ENCODE peak calls at places on chromosomes 2 and 18, in four cellular contexts. Z is K562, S is GM12891, L is GM12878. D is an unnamed sample.

GRCh38 chr2:113061896-113062770 is 3.1 kb downstream of the IL36RN start:
- DNase-seq in L (no peak), Z (no peak), S (no peak), D (no peak)

GRCh38 chr2:156896294-156896693 is 361.2 kb upstream of the GALNT5 start:
- DNase-seq in L (peak), Z (no peak), S (no peak), D (no peak)

GRCh38 chr18:26471027-26471426 is 77.3 kb downstream of the KCTD1 start:
- DNase-seq in Z (no peak), S (no peak), L (no peak), D (no peak)

GRCh38 chr18:814300-815084 is 2.5 kb upstream of the YES1 start:
- DNase-seq in S (no peak), L (no peak), Z (peak), D (no peak)

GRCh38 chr2:217223222-217223930 is 363.5 kb upstream of the TNP1 start:
- DNase-seq in S (no peak), Z (no peak), L (peak), D (peak)

GRCh38 chr2:112709703-112710102 is 11.1 kb upstream of the NT5DC4 start:
- DNase-seq in L (no peak), Z (no peak), S (no peak), D (no peak)

GRCh38 chr2:189999661-190000060 is 62.9 kb downstream of the MSTN start:
- DNase-seq in L (no peak), Z (no peak), S (no peak), D (no peak)

GRCh38 chr2:180761224-180761623 is 219.2 kb upstream of the UBE2E3 start:
- DNase-seq in L (no peak), S (no peak), Z (no peak), D (no peak)

GRCh38 chr2:69177063-69177771 is 164.2 kb downstream of the ANTXR1 start:
- DNase-seq in L (no peak), Z (peak), S (no peak), D (peak)

GRCh38 chr2:2743164-2743571 is 412.1 kb upstream of the MYT1L start:
- DNase-seq in Z (no peak), L (no peak), S (no peak), D (no peak)

GRCh38 chr2:2564300-2565085 is 233.4 kb upstream of the MYT1L start:
- DNase-seq in S (no peak), Z (no peak), L (no peak), D (no peak)

GRCh38 chr2:234245945-234246344 is 195.4 kb downstream of the SPP2 start:
- DNase-seq in Z (no peak), L (no peak), S (no peak), D (no peak)

GRCh38 chr2:162297925-162298552 is 20.4 kb downstream of the IFIH1 start:
- DNase-seq in L (no peak), S (no peak), Z (peak), D (no peak)

DNA sequence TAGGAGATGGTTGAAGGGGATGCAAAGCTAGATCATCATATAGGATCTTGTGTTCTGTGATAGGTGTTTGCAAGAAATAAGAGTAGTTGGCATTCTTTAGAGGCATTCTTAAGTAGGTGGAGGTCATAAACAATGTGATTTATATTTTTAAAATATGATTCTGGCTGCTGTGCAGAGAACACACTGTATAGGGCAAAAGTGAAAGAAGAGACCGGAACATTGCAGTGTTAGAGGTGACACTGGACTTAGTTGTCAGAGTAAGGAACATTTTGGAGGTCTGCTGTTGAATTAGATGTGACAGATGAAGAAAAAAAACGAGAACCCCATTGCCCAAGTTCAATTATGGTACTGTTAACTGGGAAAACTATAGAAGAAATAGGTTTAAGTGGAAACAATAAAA is 37.7 kb downstream of the HAT1 start:
- DNase-seq in Z (no peak), S (no peak), L (no peak), D (no peak)
- TF ChIP-seq SPI1 in Z (no peak), S (no peak), L (no peak), D (no peak)

GRCh38 chr18:66894851-66895250 is 291.0 kb upstream of the CDH19 start:
- DNase-seq in S (no peak), L (no peak), Z (no peak), D (no peak)
- TF ChIP-seq SPI1 in S (no peak), L (no peak), Z (no peak), D (no peak)

DNA sequence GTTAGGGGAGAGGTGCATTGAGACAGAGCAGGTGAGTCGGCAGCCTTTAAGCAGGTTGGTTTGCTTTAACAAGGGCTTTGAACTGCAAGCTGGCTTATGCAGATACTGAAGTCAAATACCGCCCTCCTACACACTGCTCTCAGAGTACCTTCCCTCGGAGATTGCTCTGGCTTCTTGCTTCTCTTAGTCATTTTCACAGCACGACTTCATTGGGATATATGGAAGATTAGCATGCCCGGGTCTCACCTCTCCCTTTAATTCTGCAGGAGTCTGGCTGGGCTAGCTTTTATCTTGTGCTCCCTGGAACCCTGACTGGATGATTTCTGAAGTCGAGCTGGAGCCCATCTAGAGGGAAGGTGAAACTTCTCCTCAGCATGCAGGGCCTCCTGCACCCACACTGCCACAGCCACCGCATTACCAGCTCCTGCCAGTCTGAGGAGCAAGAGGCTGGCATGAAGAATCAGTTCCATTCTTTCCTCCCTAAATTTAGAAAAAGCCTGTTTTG is 395.5 kb upstream of the HNRNPA3 start:
- DNase-seq in L (no peak), Z (no peak), S (no peak), D (no peak)
- TF ChIP-seq SPI1 in L (no peak), Z (no peak), S (no peak), D (no peak)

DNA sequence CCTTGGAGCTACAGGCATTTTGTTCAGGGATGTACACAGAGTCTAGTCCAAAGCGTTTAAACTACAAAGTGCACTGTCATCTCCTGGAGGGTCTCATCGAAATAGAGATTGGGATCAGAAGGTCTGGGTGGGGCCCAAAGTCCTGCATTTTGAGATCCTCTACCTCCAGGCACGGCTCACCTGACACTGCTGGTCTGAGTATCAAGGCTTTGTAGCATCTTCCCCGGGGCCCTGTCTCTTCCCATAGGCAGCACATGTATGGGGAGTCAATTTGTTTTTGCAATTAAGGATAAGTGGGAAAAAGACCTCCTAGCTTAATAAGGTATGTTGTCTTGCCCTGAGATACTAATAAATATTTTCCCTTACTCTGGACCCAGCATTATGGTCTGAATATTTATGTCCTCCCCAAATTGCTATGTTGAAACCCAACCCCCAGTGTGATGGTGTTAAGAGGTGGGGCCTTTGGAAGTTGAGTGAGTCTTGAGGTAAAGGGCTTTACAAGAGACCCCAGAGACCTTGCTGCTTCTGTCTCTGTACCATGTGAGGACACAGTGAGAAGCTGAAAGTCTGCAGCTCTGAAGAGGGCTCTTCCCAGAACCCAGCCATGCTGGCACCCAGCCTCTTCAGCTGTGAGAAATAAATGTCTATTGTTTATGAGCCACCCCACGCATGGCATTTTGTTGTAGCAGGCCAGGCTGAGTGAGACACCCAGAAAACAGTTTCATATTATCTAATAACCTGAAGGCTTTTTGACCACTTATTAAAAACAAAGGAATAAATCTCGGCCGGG is 258.7 kb upstream of the HS6ST1 start:
- DNase-seq in L (no peak), S (no peak), Z (no peak), D (no peak)
- TF ChIP-seq SPI1 in L (no peak), S (no peak), Z (no peak), D (no peak)

GRCh38 chr2:10390369-10390801 is 57.7 kb downstream of the ODC1 start:
- DNase-seq in S (no peak), Z (no peak), L (no peak), D (peak)
- TF ChIP-seq SPI1 in S (peak), Z (peak), L (peak), D (peak)

DNA sequence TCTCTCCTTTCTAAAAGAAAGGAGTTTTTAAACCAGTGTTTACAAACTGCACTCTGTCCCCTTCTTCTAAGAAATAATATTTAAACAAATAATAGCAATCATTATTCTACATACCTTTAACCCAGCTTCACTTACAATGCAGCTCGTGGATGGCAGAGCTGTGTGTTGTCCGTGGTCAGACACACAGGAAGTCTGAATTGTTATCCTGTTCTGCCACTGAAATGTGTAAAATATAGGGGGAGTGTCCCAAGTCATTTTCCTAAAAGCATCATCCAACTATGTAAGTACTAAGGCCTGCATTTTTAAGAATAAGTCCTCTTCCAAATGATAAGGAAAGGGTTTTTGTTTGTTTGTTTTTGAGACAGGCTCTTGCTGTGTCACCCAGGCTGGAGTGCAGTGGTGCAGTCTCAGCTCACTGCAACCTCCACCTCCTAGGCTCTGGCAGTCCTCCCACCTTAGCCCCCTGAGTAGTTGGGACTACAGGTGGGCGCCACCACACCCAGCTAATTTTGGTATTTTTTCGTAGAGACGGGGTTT is 2.7 kb upstream of the PPP4R1 start:
- DNase-seq in L (no peak), S (no peak), Z (no peak), D (no peak)
- TF ChIP-seq SPI1 in L (no peak), S (no peak), Z (no peak), D (no peak)

DNA sequence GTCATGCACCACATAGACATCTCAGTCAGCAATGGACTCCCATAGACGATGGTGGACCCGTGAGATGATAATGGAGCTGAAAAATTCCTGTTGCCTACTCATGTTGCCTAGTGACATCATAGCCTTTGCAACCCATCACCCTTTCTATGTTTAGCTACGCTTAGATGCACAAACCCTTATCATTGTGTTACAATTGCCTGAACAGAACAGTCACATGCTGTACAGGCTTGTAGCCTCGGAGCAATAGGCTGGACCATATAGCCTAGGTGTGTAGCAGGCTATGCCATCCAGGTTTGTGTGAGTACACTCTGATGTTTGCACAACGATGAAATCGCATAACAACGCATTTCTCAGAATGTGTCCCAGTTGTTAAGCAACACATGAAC is 221.6 kb downstream of the ALPK2 start:
- DNase-seq in Z (no peak), S (no peak), L (no peak), D (no peak)
- TF ChIP-seq SPI1 in Z (no peak), S (no peak), L (no peak), D (no peak)

GRCh38 chr2:19538411-19538963 is 180.1 kb upstream of the OSR1 start:
- DNase-seq in Z (no peak), L (no peak), S (no peak), D (peak)
- TF ChIP-seq SPI1 in Z (no peak), L (no peak), S (no peak), D (no peak)

DNA sequence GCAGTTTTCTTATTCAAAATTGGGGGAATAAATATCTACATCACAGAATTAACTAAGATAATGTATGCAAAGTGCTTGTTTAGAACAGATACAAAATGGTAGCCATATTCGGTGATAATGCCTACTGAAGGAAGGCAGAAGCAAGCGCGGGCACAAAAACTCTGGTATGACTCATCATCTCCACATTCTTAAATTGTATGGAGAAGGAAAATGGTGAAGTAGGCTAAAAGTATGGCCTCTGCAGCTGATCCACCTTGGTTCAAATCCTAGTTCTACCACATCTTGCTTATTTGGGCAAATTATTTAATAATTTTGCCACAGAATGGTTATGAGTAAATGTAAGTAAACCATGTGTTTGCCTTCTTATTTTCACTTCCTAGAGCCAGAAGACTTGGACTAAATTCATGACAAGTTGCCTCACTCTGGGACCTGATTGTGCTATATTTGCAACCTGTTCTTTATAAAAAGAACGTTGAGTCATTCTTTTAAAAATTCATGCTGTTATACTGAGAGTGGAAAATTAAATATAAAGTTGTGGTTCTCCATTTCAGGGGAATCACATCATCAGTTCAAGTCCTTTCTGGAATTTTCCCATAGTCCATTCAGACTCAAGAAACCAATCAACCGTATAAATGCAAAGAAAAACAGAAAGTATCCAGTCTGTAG is 9.0 kb upstream of the CDK15 start:
- DNase-seq in L (no peak), Z (no peak), S (no peak), D (no peak)
- TF ChIP-seq SPI1 in L (no peak), Z (no peak), S (no peak), D (no peak)

DNA sequence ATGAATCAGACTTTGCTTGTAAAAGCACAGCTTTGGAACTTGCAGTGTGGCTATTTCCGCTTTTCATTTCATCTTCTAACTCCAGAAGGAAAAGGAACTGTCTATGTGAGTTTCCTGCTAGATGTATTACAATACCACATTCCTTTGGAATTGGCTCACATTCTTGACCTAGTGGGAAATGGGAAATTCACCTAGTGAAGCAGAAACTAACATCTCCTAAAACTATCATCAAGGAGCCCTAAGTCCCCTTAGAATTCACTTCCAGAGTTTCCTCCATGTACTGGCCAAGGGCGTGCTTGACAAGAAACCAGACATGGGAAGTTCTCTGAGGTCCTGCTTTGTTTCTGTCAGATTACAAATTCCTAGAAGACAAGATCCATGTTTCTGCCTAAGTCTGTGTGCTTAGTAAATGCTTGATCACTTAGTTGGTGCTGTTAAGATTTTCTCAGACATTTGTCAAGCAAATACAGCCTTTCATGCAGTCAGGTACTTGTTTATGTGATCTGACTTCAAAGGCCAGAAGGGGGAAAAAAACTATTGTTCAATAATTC is 275.7 kb upstream of the FN1 start:
- DNase-seq in L (no peak), Z (no peak), S (no peak), D (no peak)
- TF ChIP-seq SPI1 in L (no peak), Z (no peak), S (no peak), D (no peak)